ENCODE peak calls at places on chromosome 17, in four cellular contexts. J, B, Y and G are unnamed samples.

GRCh38 chr17:7881655-7882054 is 6.9 kb upstream of the CHD3 start:
- DNase-seq in Y (no peak), J (no peak), B (peak; percentile 65), G (no peak)

GRCh38 chr17:33334703-33335102 is 41.6 kb upstream of the ASIC2 start:
- DNase-seq in J (no peak), B (no peak), Y (no peak), G (no peak)

GRCh38 chr17:7745748-7746470 is 28.4 kb downstream of the DNAH2 start:
- DNase-seq in J (peak; percentile 73), Y (no peak), B (no peak), G (peak; percentile 98)

GRCh38 chr17:8818047-8818446 is 18.9 kb upstream of the MFSD6L start:
- DNase-seq in B (no peak), J (no peak), Y (no peak), G (no peak)

GRCh38 chr17:64081802-64082799 is 47.8 kb downstream of the ERN1 start:
- DNase-seq in B (peak; percentile 76), J (peak; percentile 82), Y (no peak), G (peak; percentile 87)

GRCh38 chr17:50841277-50841948 is 6.0 kb downstream of the WFIKKN2 start:
- DNase-seq in B (no peak), Y (no peak), J (no peak), G (no peak)

GRCh38 chr17:30031214-30031869 is 85.3 kb upstream of the NSRP1 start:
- DNase-seq in J (no peak), B (no peak), Y (no peak), G (no peak)

GRCh38 chr17:3003401-3004149 is 59.8 kb downstream of the OR1D5 start:
- DNase-seq in Y (no peak), J (no peak), B (no peak), G (no peak)

GRCh38 chr17:30278032-30278431 is 13.7 kb downstream of the BLMH start:
- DNase-seq in Y (no peak), J (no peak), B (peak; percentile 45), G (peak; percentile 85)

GRCh38 chr17:31900877-31901276 is 631 bp downstream of the UTP6 start:
- DNase-seq in J (no peak), B (peak; percentile 29), Y (no peak), G (no peak)

GRCh38 chr17:45353047-45353446 is 36.2 kb upstream of the MAP3K14 start:
- DNase-seq in Y (no peak), B (no peak), J (no peak), G (no peak)

GRCh38 chr17:50148226-50149098 is 2.0 kb downstream of the PPP1R9B start:
- DNase-seq in J (no peak), Y (no peak), B (peak; percentile 76), G (no peak)

GRCh38 chr17:45021607-45022287 is 29.7 kb downstream of the DCAKD start:
- DNase-seq in B (peak; percentile 96), Y (no peak), J (no peak), G (peak; percentile 38)

GRCh38 chr17:69286257-69286656 is 40.7 kb downstream of the ABCA5 start:
- DNase-seq in J (no peak), B (no peak), Y (no peak), G (no peak)

GRCh38 chr17:4853195-4853762 is 20.1 kb downstream of the MINK1 start:
- DNase-seq in Y (no peak), J (no peak), B (no peak), G (no peak)

GRCh38 chr17:68391561-68392268 is 65.6 kb downstream of the WIPI1 start:
- DNase-seq in J (no peak), Y (no peak), B (no peak), G (no peak)

GRCh38 chr17:7186241-7186640 is 7.1 kb upstream of the ASGR1 start:
- DNase-seq in Y (no peak), B (no peak), J (no peak), G (no peak)

GRCh38 chr17:27366438-27366837 is 72.5 kb downstream of the WSB1 start:
- DNase-seq in J (no peak), Y (no peak), B (no peak), G (no peak)

GRCh38 chr17:46193246-46193625 is at the start of gene KANSL1:
- DNase-seq in J (peak; percentile 76), B (peak; percentile 99), Y (no peak), G (peak; percentile 87)

GRCh38 chr17:65588194-65588808 is 26.9 kb upstream of the AXIN2 start:
- DNase-seq in Y (no peak), B (no peak), J (peak; percentile 68), G (no peak)

GRCh38 chr17:29096094-29096493 is 53.2 kb downstream of the PIPOX start:
- DNase-seq in B (no peak), J (no peak), Y (peak; percentile 48), G (no peak)

GRCh38 chr17:10071141-10071540 is 127.3 kb downstream of the GAS7 start:
- DNase-seq in B (no peak), J (no peak), Y (no peak), G (no peak)

GRCh38 chr17:8857919-8858318 is 9.6 kb downstream of the PIK3R6 start:
- DNase-seq in Y (no peak), J (no peak), B (no peak), G (no peak)

GRCh38 chr17:65181237-65182061 is 44.3 kb downstream of the RGS9 start:
- DNase-seq in B (no peak), J (no peak), Y (no peak), G (no peak)

GRCh38 chr17:57943140-57943539 is 12.1 kb downstream of the CUEDC1 start:
- DNase-seq in Y (no peak), J (no peak), B (no peak), G (no peak)

GRCh38 chr17:72351884-72352346 is 231.1 kb downstream of the SOX9 start:
- DNase-seq in Y (no peak), B (peak; percentile 50), J (no peak), G (no peak)

GRCh38 chr17:80225230-80225629 is 5.0 kb downstream of the SLC26A11 start:
- DNase-seq in J (no peak), B (no peak), Y (no peak), G (no peak)

GRCh38 chr17:67324330-67324729 is 42.0 kb downstream of the PSMD12 start:
- DNase-seq in Y (no peak), J (no peak), B (no peak), G (no peak)

GRCh38 chr17:20986767-20987510 is 55.9 kb downstream of the USP22 start:
- DNase-seq in Y (no peak), J (no peak), B (no peak), G (no peak)

GRCh38 chr17:73163043-73163442 is 1.8 kb upstream of the SSTR2 start:
- DNase-seq in B (no peak), J (no peak), Y (no peak), G (no peak)

DNA sequence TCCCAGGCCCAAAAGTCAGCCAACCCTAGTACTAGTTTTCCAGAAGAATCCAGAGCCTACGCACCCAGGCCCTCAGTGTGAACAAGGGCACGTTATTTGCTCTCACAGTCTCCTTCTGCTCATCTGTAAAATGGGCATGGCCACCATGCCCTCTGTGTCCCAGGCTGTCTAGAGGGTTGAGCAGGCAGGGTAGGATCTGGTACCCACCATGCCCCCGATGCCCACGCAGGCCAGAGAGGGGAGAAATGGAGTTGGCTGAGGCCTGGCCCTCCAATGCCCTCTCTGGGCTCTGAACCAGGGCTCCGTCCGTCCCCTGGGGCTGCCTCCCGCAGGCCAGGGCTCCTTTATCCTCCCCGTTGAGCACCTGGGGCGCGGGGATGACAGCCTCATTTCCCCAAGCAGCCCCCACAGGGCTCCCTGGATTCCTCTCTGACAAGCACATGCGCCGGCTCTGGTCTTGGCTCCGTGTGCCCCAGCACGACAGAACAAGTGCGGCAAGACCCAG is 9.1 kb upstream of the BAHCC1 start:
- DNase-seq in J (no peak), Y (no peak), B (no peak), G (no peak)
- H3K9ac ChIP-seq in J (peak overlapping the region; percentile 93), Y (peak overlapping the region; percentile 90), B (no peak overlapping the region), G (no peak overlapping the region)

GRCh38 chr17:61756561-61756960 is 106.8 kb downstream of the BRIP1 start:
- DNase-seq in J (no peak), B (peak; percentile 13), Y (no peak), G (no peak)

GRCh38 chr17:61755078-61755477 is 108.2 kb downstream of the BRIP1 start:
- DNase-seq in J (no peak), B (no peak), Y (no peak), G (no peak)

GRCh38 chr17:61753696-61754095 is 109.6 kb downstream of the BRIP1 start:
- DNase-seq in B (no peak), Y (no peak), J (no peak), G (no peak)

GRCh38 chr17:61755668-61756067 is 107.7 kb downstream of the BRIP1 start:
- DNase-seq in Y (no peak), B (no peak), J (no peak), G (no peak)

GRCh38 chr17:61754124-61754523 is 109.2 kb downstream of the BRIP1 start:
- DNase-seq in B (no peak), J (no peak), Y (no peak), G (no peak)
- TF ChIP-seq POLR2AphosphoS5 in B (no peak), J (no peak), Y (no peak), G (no peak)

GRCh38 chr17:1108560-1108809 is 71.3 kb downstream of the ABR start:
- DNase-seq in Y (no peak), J (no peak), B (no peak), G (peak; percentile 10)

GRCh38 chr17:1108810-1109605 is 70.8 kb downstream of the ABR start:
- DNase-seq in Y (no peak), B (peak; percentile 85), J (no peak), G (peak; percentile 42)

GRCh38 chr17:1109606-1110523 is 69.9 kb downstream of the ABR start:
- DNase-seq in J (no peak), B (peak; percentile 53), Y (no peak), G (no peak)

GRCh38 chr17:1107777-1108559 is 71.8 kb downstream of the ABR start:
- DNase-seq in B (no peak), Y (no peak), J (no peak), G (no peak)

GRCh38 chr17:1107083-1107776 is 72.6 kb downstream of the ABR start:
- DNase-seq in B (no peak), Y (no peak), J (no peak), G (no peak)
- H3K9ac ChIP-seq in B (peak overlapping the region; percentile 74), Y (no peak overlapping the region), J (peak overlapping the region; percentile 79), G (no peak overlapping the region)

DNA sequence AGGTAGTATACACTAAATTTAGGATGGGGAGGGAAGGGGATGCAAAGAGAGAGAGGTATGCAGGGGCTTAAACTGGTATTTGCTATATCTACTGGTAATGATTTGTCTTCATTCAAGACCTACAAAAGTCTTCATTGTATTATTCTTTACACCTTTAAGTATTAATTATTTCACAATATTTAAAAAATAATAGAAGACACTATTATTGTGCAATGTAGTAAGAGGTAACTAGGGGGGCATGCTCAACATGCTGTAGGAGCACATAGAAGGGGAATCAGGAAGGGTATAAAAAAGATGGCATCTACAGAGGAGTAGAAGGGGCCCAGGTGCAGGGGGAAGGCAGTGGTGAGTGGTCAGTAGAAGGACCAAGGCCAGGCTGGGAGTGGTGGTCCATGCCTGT is 14.9 kb upstream of the CCR7 start:
- DNase-seq in J (no peak), B (no peak), Y (no peak), G (no peak)
- TF ChIP-seq POLR2AphosphoS5 in J (no peak), B (no peak), Y (no peak), G (no peak)